ENCODE peak calls at places on chromosomes 13 and 19, in ten cellular contexts. One of them, this sample, is unnamed.

GRCh38 chr19:45508681-45508930 is 1.3 kb downstream of the VASP start:
- DNase-seq in kidney: no peak
- DNase-seq in IMR-90: no peak
- DNase-seq in psoas muscle: no peak
- DNase-seq in hepatocyte: no peak
- DNase-seq in CD8-positive, alpha-beta T cell: no peak
- DNase-seq in endodermal cell: no peak
- DNase-seq in AG04450: no peak
- DNase-seq in prostate gland: no peak
- DNase-seq in sigmoid colon: no peak
- DNase-seq in this sample: no peak

GRCh38 chr13:52450012-52450792 is at the start of gene VPS36:
- DNase-seq in kidney: peak
- DNase-seq in IMR-90: peak
- DNase-seq in psoas muscle: peak
- DNase-seq in hepatocyte: peak
- DNase-seq in CD8-positive, alpha-beta T cell: peak
- DNase-seq in endodermal cell: peak
- DNase-seq in AG04450: peak
- DNase-seq in prostate gland: peak
- DNase-seq in sigmoid colon: peak
- DNase-seq in this sample: peak

GRCh38 chr19:48613852-48614435 is 932 bp downstream of the FAM83E start:
- DNase-seq in kidney: no peak
- DNase-seq in IMR-90: no peak
- DNase-seq in psoas muscle: no peak
- DNase-seq in hepatocyte: no peak
- DNase-seq in CD8-positive, alpha-beta T cell: no peak
- DNase-seq in endodermal cell: peak
- DNase-seq in AG04450: no peak
- DNase-seq in prostate gland: no peak
- DNase-seq in sigmoid colon: no peak
- DNase-seq in this sample: peak

GRCh38 chr19:42166336-42166735 is 34.1 kb upstream of the POU2F2 start:
- DNase-seq in kidney: no peak
- DNase-seq in IMR-90: no peak
- DNase-seq in psoas muscle: no peak
- DNase-seq in hepatocyte: no peak
- DNase-seq in CD8-positive, alpha-beta T cell: no peak
- DNase-seq in endodermal cell: no peak
- DNase-seq in AG04450: no peak
- DNase-seq in prostate gland: no peak
- DNase-seq in sigmoid colon: no peak
- DNase-seq in this sample: no peak

GRCh38 chr19:16589917-16590316 is 17.7 kb upstream of the SLC35E1 start:
- DNase-seq in kidney: no peak
- DNase-seq in IMR-90: no peak
- DNase-seq in psoas muscle: no peak
- DNase-seq in hepatocyte: no peak
- DNase-seq in CD8-positive, alpha-beta T cell: no peak
- DNase-seq in endodermal cell: no peak
- DNase-seq in AG04450: no peak
- DNase-seq in prostate gland: no peak
- DNase-seq in sigmoid colon: no peak
- DNase-seq in this sample: no peak

GRCh38 chr19:46000497-46001246 is 5.4 kb downstream of the CCDC61 start:
- DNase-seq in kidney: peak
- DNase-seq in IMR-90: no peak
- DNase-seq in psoas muscle: no peak
- DNase-seq in hepatocyte: peak
- DNase-seq in CD8-positive, alpha-beta T cell: peak
- DNase-seq in endodermal cell: peak
- DNase-seq in AG04450: no peak
- DNase-seq in prostate gland: peak
- DNase-seq in sigmoid colon: no peak
- DNase-seq in this sample: peak

GRCh38 chr19:54364775-54365257 is at the start of gene LAIR1:
- DNase-seq in kidney: peak
- DNase-seq in IMR-90: no peak
- DNase-seq in psoas muscle: peak
- DNase-seq in hepatocyte: no peak
- DNase-seq in CD8-positive, alpha-beta T cell: peak
- DNase-seq in endodermal cell: no peak
- DNase-seq in AG04450: no peak
- DNase-seq in prostate gland: no peak
- DNase-seq in sigmoid colon: no peak
- DNase-seq in this sample: no peak

GRCh38 chr13:93450226-93450625 is 223.6 kb downstream of the GPC6 start:
- DNase-seq in kidney: no peak
- DNase-seq in IMR-90: peak
- DNase-seq in psoas muscle: no peak
- DNase-seq in hepatocyte: no peak
- DNase-seq in CD8-positive, alpha-beta T cell: no peak
- DNase-seq in endodermal cell: no peak
- DNase-seq in AG04450: peak
- DNase-seq in prostate gland: no peak
- DNase-seq in sigmoid colon: no peak
- DNase-seq in this sample: no peak

DNA sequence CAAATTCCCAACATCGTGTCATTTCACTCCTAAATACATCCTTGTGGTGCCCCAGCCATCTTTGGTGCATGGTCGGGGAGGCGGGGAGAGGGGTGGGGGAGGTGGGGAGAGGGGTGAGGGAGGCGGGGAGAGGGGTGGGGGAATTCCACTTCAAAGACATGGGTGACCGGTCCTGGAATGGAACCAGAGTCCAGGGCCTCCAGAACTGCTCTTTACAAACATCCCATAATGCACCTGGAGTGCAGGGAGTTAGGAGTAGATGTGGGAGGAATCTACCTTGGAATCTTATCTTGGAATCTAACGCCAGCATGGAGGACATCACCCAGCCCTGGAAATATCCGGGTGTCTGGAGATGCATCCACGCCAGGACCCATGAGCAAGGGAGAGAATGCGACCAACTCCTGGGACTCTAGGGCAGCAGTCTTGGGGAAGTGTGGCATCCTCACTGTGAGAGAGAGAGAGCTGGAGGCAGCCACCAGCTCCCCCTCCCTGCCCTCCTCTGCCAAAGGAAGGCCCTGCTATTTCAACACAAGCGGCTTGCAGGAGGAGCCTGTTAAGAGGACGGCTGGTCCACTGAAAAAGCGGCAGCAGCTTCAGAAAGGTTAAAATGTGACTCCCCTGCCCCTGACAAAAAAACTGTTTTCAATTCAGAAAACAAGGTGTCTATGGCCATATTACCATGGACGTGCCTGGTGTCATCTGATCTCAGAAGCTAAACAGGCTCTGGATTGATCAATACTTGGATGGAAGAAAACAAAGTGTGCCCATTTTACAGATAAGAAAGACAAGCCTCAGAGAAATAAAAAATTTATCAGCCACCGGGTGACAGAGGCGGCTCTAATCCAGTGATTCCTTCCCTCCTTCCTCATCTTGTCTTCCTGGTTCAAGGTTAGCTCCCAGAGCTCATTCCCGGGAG is 211.7 kb downstream of the UQCRFS1 start:
- DNase-seq in kidney: no peak
- DNase-seq in IMR-90: no peak
- DNase-seq in psoas muscle: no peak
- DNase-seq in hepatocyte: no peak
- DNase-seq in CD8-positive, alpha-beta T cell: no peak
- DNase-seq in endodermal cell: no peak
- DNase-seq in AG04450: no peak
- DNase-seq in prostate gland: no peak
- DNase-seq in sigmoid colon: peak
- DNase-seq in this sample: no peak
- H3K27ac ChIP-seq in kidney: peak
- H3K27ac ChIP-seq in IMR-90: no peak
- H3K27ac ChIP-seq in psoas muscle: no peak
- H3K27ac ChIP-seq in hepatocyte: no peak
- H3K27ac ChIP-seq in CD8-positive, alpha-beta T cell: no peak
- H3K27ac ChIP-seq in endodermal cell: no peak
- H3K27ac ChIP-seq in AG04450: no peak
- H3K27ac ChIP-seq in prostate gland: no peak
- H3K27ac ChIP-seq in sigmoid colon: no peak
- H3K27ac ChIP-seq in this sample: no peak

DNA sequence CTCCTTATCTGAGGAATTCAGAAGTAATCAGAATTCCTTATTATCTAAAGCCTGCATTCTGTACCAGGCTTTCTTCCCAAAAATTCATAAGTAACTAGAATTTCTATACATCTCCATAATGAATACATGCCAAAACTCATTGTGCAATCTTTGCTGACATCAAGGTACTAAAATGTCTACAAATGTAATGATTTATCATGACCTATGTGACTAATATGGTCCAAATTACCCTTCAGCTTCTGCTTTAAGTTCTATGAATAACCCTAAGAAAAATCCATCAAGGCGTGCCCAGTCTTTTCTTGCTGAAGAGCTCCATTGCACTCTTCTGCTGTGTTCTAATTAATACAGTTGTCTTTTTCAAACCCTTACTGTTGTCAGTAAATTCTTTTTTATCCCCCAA is 58.5 kb upstream of the SLITRK1 start:
- DNase-seq in kidney: no peak
- DNase-seq in IMR-90: no peak
- DNase-seq in psoas muscle: no peak
- DNase-seq in hepatocyte: no peak
- DNase-seq in CD8-positive, alpha-beta T cell: no peak
- DNase-seq in endodermal cell: no peak
- DNase-seq in AG04450: no peak
- DNase-seq in prostate gland: no peak
- DNase-seq in sigmoid colon: no peak
- DNase-seq in this sample: no peak
- TF ChIP-seq CTCF in kidney: no peak
- TF ChIP-seq CTCF in IMR-90: no peak
- TF ChIP-seq CTCF in psoas muscle: no peak
- TF ChIP-seq CTCF in hepatocyte: no peak
- TF ChIP-seq CTCF in CD8-positive, alpha-beta T cell: no peak
- TF ChIP-seq CTCF in endodermal cell: no peak
- TF ChIP-seq CTCF in AG04450: no peak
- TF ChIP-seq CTCF in prostate gland: no peak
- TF ChIP-seq CTCF in sigmoid colon: no peak
- TF ChIP-seq CTCF in this sample: no peak

GRCh38 chr19:50026550-50026906 is 723 bp downstream of the ZNF473 start:
- DNase-seq in kidney: no peak
- DNase-seq in IMR-90: no peak
- DNase-seq in psoas muscle: no peak
- DNase-seq in hepatocyte: no peak
- DNase-seq in CD8-positive, alpha-beta T cell: no peak
- DNase-seq in endodermal cell: no peak
- DNase-seq in AG04450: no peak
- DNase-seq in prostate gland: no peak
- DNase-seq in sigmoid colon: no peak
- DNase-seq in this sample: no peak

GRCh38 chr19:50025022-50025793 is at the start of gene VRK3:
- DNase-seq in kidney: peak
- DNase-seq in IMR-90: peak
- DNase-seq in psoas muscle: peak
- DNase-seq in hepatocyte: peak
- DNase-seq in CD8-positive, alpha-beta T cell: peak
- DNase-seq in endodermal cell: peak
- DNase-seq in AG04450: peak
- DNase-seq in prostate gland: peak
- DNase-seq in sigmoid colon: peak
- DNase-seq in this sample: peak

GRCh38 chr19:50030225-50030624 is 4.4 kb downstream of the ZNF473 start:
- DNase-seq in kidney: no peak
- DNase-seq in IMR-90: no peak
- DNase-seq in psoas muscle: no peak
- DNase-seq in hepatocyte: no peak
- DNase-seq in CD8-positive, alpha-beta T cell: no peak
- DNase-seq in endodermal cell: no peak
- DNase-seq in AG04450: no peak
- DNase-seq in prostate gland: no peak
- DNase-seq in sigmoid colon: no peak
- DNase-seq in this sample: no peak

GRCh38 chr19:50025794-50026549 is at the start of gene ZNF473:
- DNase-seq in kidney: peak
- DNase-seq in IMR-90: peak
- DNase-seq in psoas muscle: peak
- DNase-seq in hepatocyte: peak
- DNase-seq in CD8-positive, alpha-beta T cell: peak
- DNase-seq in endodermal cell: peak
- DNase-seq in AG04450: peak
- DNase-seq in prostate gland: peak
- DNase-seq in sigmoid colon: peak
- DNase-seq in this sample: peak

DNA sequence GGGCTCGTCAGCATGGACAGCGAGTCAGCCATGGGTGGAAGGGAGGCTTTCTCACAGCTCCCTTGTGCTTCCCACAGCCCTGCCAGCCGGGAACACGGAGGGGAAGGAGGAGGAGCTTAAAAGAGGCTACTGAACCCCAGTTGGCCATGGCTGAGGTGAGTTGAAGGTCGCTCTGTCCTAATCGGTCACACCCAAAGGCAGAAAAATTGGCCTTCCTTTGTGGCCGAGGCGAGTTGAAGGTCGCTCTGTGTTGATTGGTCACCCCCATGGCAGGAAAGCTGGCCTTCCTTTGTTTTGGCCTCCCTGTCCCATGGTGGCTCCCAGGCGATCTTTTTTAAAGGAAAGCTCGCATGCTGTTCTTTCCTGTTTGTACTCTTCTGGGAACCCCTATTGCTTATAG is 5.1 kb downstream of the ZNF473 start:
- DNase-seq in kidney: no peak
- DNase-seq in IMR-90: no peak
- DNase-seq in psoas muscle: no peak
- DNase-seq in hepatocyte: no peak
- DNase-seq in CD8-positive, alpha-beta T cell: no peak
- DNase-seq in endodermal cell: no peak
- DNase-seq in AG04450: no peak
- DNase-seq in prostate gland: no peak
- DNase-seq in sigmoid colon: no peak
- DNase-seq in this sample: no peak
- H3K27ac ChIP-seq in kidney: no peak
- H3K27ac ChIP-seq in IMR-90: no peak
- H3K27ac ChIP-seq in psoas muscle: no peak
- H3K27ac ChIP-seq in hepatocyte: no peak
- H3K27ac ChIP-seq in CD8-positive, alpha-beta T cell: no peak
- H3K27ac ChIP-seq in endodermal cell: no peak
- H3K27ac ChIP-seq in AG04450: no peak
- H3K27ac ChIP-seq in prostate gland: no peak
- H3K27ac ChIP-seq in sigmoid colon: no peak
- H3K27ac ChIP-seq in this sample: no peak

GRCh38 chr19:6738726-6739389 is 622 bp upstream of the TRIP10 start:
- DNase-seq in kidney: peak
- DNase-seq in IMR-90: peak
- DNase-seq in psoas muscle: peak
- DNase-seq in hepatocyte: peak
- DNase-seq in CD8-positive, alpha-beta T cell: no peak
- DNase-seq in endodermal cell: peak
- DNase-seq in AG04450: no peak
- DNase-seq in prostate gland: peak
- DNase-seq in sigmoid colon: peak
- DNase-seq in this sample: peak

GRCh38 chr19:6743071-6743470 is 3.6 kb downstream of the TRIP10 start:
- DNase-seq in kidney: peak
- DNase-seq in IMR-90: no peak
- DNase-seq in psoas muscle: no peak
- DNase-seq in hepatocyte: no peak
- DNase-seq in CD8-positive, alpha-beta T cell: no peak
- DNase-seq in endodermal cell: no peak
- DNase-seq in AG04450: no peak
- DNase-seq in prostate gland: no peak
- DNase-seq in sigmoid colon: no peak
- DNase-seq in this sample: no peak

GRCh38 chr19:6739390-6739883 is at the start of gene TRIP10:
- DNase-seq in kidney: peak
- DNase-seq in IMR-90: peak
- DNase-seq in psoas muscle: peak
- DNase-seq in hepatocyte: peak
- DNase-seq in CD8-positive, alpha-beta T cell: peak
- DNase-seq in endodermal cell: peak
- DNase-seq in AG04450: no peak
- DNase-seq in prostate gland: peak
- DNase-seq in sigmoid colon: peak
- DNase-seq in this sample: peak

GRCh38 chr19:6739884-6740588 is 556 bp downstream of the TRIP10 start:
- DNase-seq in kidney: no peak
- DNase-seq in IMR-90: no peak
- DNase-seq in psoas muscle: peak
- DNase-seq in hepatocyte: peak
- DNase-seq in CD8-positive, alpha-beta T cell: no peak
- DNase-seq in endodermal cell: peak
- DNase-seq in AG04450: no peak
- DNase-seq in prostate gland: no peak
- DNase-seq in sigmoid colon: no peak
- DNase-seq in this sample: no peak

GRCh38 chr19:6740589-6741348 is 1.3 kb downstream of the TRIP10 start:
- DNase-seq in kidney: peak
- DNase-seq in IMR-90: peak
- DNase-seq in psoas muscle: peak
- DNase-seq in hepatocyte: peak
- DNase-seq in CD8-positive, alpha-beta T cell: no peak
- DNase-seq in endodermal cell: peak
- DNase-seq in AG04450: no peak
- DNase-seq in prostate gland: peak
- DNase-seq in sigmoid colon: peak
- DNase-seq in this sample: peak
- TF ChIP-seq CTCF in kidney: no peak
- TF ChIP-seq CTCF in IMR-90: no peak
- TF ChIP-seq CTCF in psoas muscle: no peak
- TF ChIP-seq CTCF in hepatocyte: no peak
- TF ChIP-seq CTCF in CD8-positive, alpha-beta T cell: no peak
- TF ChIP-seq CTCF in endodermal cell: no peak
- TF ChIP-seq CTCF in AG04450: no peak
- TF ChIP-seq CTCF in prostate gland: no peak
- TF ChIP-seq CTCF in sigmoid colon: no peak
- TF ChIP-seq CTCF in this sample: no peak

This sample was measured in colonic mucosa.